ENCODE peak calls at places on chromosomes 12 and 14, in nine cellular contexts. One of them, this sample, is unnamed.
A peak's percentile ranks its signal among the peaks of the same experiment; 100 is the strongest.

GRCh38 chr12:18492372-18493025 is 231.2 kb downstream of the PIK3C2G start:
- DNase-seq in Calu3: no peak
- DNase-seq in WERI-Rb-1: no peak
- DNase-seq in HFF-Myc: no peak
- DNase-seq in right atrium auricular region: no peak
- DNase-seq in neural progenitor cell: no peak
- DNase-seq in left lung: no peak
- DNase-seq in HFFc6: peak; percentile 1
- DNase-seq in lower leg skin: no peak
- DNase-seq in this sample: no peak

GRCh38 chr12:120687570-120688289 is 781 bp downstream of the MLEC start:
- DNase-seq in Calu3: no peak
- DNase-seq in WERI-Rb-1: no peak
- DNase-seq in HFF-Myc: no peak
- DNase-seq in right atrium auricular region: no peak
- DNase-seq in neural progenitor cell: peak; percentile 62
- DNase-seq in left lung: peak; percentile 43
- DNase-seq in HFFc6: no peak
- DNase-seq in lower leg skin: no peak
- DNase-seq in this sample: peak; percentile 26

GRCh38 chr12:70576341-70577282 is 60.6 kb downstream of the PTPRB start:
- DNase-seq in Calu3: peak; percentile 12
- DNase-seq in WERI-Rb-1: peak; percentile 11
- DNase-seq in HFF-Myc: peak; percentile 49
- DNase-seq in right atrium auricular region: no peak
- DNase-seq in neural progenitor cell: peak; percentile 79
- DNase-seq in left lung: no peak
- DNase-seq in HFFc6: peak; percentile 93
- DNase-seq in lower leg skin: no peak
- DNase-seq in this sample: peak; percentile 16

GRCh38 chr14:38053684-38054083 is 154.0 kb upstream of the SSTR1 start:
- DNase-seq in Calu3: no peak
- DNase-seq in WERI-Rb-1: no peak
- DNase-seq in HFF-Myc: no peak
- DNase-seq in right atrium auricular region: no peak
- DNase-seq in neural progenitor cell: no peak
- DNase-seq in left lung: no peak
- DNase-seq in HFFc6: no peak
- DNase-seq in lower leg skin: no peak
- DNase-seq in this sample: no peak

GRCh38 chr14:91649930-91650329 is 82.0 kb downstream of the CATSPERB start:
- DNase-seq in Calu3: peak; percentile 41
- DNase-seq in WERI-Rb-1: no peak
- DNase-seq in HFF-Myc: peak; percentile 5
- DNase-seq in right atrium auricular region: no peak
- DNase-seq in neural progenitor cell: peak; percentile 27
- DNase-seq in left lung: no peak
- DNase-seq in HFFc6: peak; percentile 12
- DNase-seq in lower leg skin: no peak
- DNase-seq in this sample: no peak

GRCh38 chr12:51860986-51861385 is 12.5 kb upstream of the FIGNL2 start:
- DNase-seq in Calu3: no peak
- DNase-seq in WERI-Rb-1: no peak
- DNase-seq in HFF-Myc: no peak
- DNase-seq in right atrium auricular region: no peak
- DNase-seq in neural progenitor cell: no peak
- DNase-seq in left lung: no peak
- DNase-seq in HFFc6: no peak
- DNase-seq in lower leg skin: no peak
- DNase-seq in this sample: no peak

GRCh38 chr14:104115691-104116543 is 22.5 kb upstream of the KIF26A start:
- DNase-seq in Calu3: peak; percentile 49
- DNase-seq in WERI-Rb-1: peak; percentile 16
- DNase-seq in HFF-Myc: no peak
- DNase-seq in right atrium auricular region: no peak
- DNase-seq in neural progenitor cell: no peak
- DNase-seq in left lung: no peak
- DNase-seq in HFFc6: no peak
- DNase-seq in lower leg skin: peak; percentile 89
- DNase-seq in this sample: peak; percentile 12

GRCh38 chr14:97185186-97185585 is 388.0 kb downstream of the VRK1 start:
- DNase-seq in Calu3: no peak
- DNase-seq in WERI-Rb-1: no peak
- DNase-seq in HFF-Myc: no peak
- DNase-seq in right atrium auricular region: no peak
- DNase-seq in neural progenitor cell: peak; percentile 48
- DNase-seq in left lung: no peak
- DNase-seq in HFFc6: no peak
- DNase-seq in lower leg skin: no peak
- DNase-seq in this sample: peak; percentile 12

GRCh38 chr14:70660967-70661871 is 19.5 kb downstream of the TTC9 start:
- DNase-seq in Calu3: peak; percentile 16
- DNase-seq in WERI-Rb-1: no peak
- DNase-seq in HFF-Myc: no peak
- DNase-seq in right atrium auricular region: no peak
- DNase-seq in neural progenitor cell: no peak
- DNase-seq in left lung: no peak
- DNase-seq in HFFc6: no peak
- DNase-seq in lower leg skin: no peak
- DNase-seq in this sample: no peak

GRCh38 chr14:26765768-26766550 is 168.1 kb upstream of the NOVA1 start:
- DNase-seq in Calu3: no peak
- DNase-seq in WERI-Rb-1: no peak
- DNase-seq in HFF-Myc: no peak
- DNase-seq in right atrium auricular region: peak; percentile 72
- DNase-seq in neural progenitor cell: peak; percentile 30
- DNase-seq in left lung: peak; percentile 34
- DNase-seq in HFFc6: no peak
- DNase-seq in lower leg skin: no peak
- DNase-seq in this sample: no peak

GRCh38 chr14:58794993-58795762 is 157.4 kb downstream of the DACT1 start:
- DNase-seq in Calu3: no peak
- DNase-seq in WERI-Rb-1: no peak
- DNase-seq in HFF-Myc: no peak
- DNase-seq in right atrium auricular region: no peak
- DNase-seq in neural progenitor cell: no peak
- DNase-seq in left lung: no peak
- DNase-seq in HFFc6: no peak
- DNase-seq in lower leg skin: no peak
- DNase-seq in this sample: no peak

GRCh38 chr12:123937707-123938600 is 34.7 kb downstream of the CCDC92 start:
- DNase-seq in Calu3: no peak
- DNase-seq in WERI-Rb-1: no peak
- DNase-seq in HFF-Myc: no peak
- DNase-seq in right atrium auricular region: no peak
- DNase-seq in neural progenitor cell: no peak
- DNase-seq in left lung: peak; percentile 57
- DNase-seq in HFFc6: no peak
- DNase-seq in lower leg skin: no peak
- DNase-seq in this sample: no peak

GRCh38 chr12:116420476-116420875 is 138.7 kb upstream of the MAP1LC3B2 start:
- DNase-seq in Calu3: no peak
- DNase-seq in WERI-Rb-1: no peak
- DNase-seq in HFF-Myc: no peak
- DNase-seq in right atrium auricular region: no peak
- DNase-seq in neural progenitor cell: no peak
- DNase-seq in left lung: no peak
- DNase-seq in HFFc6: no peak
- DNase-seq in lower leg skin: no peak
- DNase-seq in this sample: no peak

GRCh38 chr14:92973265-92973797 is 50.4 kb downstream of the CHGA start:
- DNase-seq in Calu3: peak; percentile 71
- DNase-seq in WERI-Rb-1: peak; percentile 91
- DNase-seq in HFF-Myc: peak; percentile 40
- DNase-seq in right atrium auricular region: peak; percentile 89
- DNase-seq in neural progenitor cell: peak; percentile 77
- DNase-seq in left lung: peak; percentile 58
- DNase-seq in HFFc6: peak; percentile 95
- DNase-seq in lower leg skin: peak; percentile 94
- DNase-seq in this sample: peak; percentile 67

GRCh38 chr14:22380511-22381455 is 208.2 kb downstream of the DAD1 start:
- DNase-seq in Calu3: no peak
- DNase-seq in WERI-Rb-1: no peak
- DNase-seq in HFF-Myc: no peak
- DNase-seq in right atrium auricular region: no peak
- DNase-seq in neural progenitor cell: no peak
- DNase-seq in left lung: no peak
- DNase-seq in HFFc6: peak; percentile 21
- DNase-seq in lower leg skin: no peak
- DNase-seq in this sample: no peak

GRCh38 chr12:3896851-3897351 is 23.7 kb upstream of the PARP11 start:
- DNase-seq in Calu3: no peak
- DNase-seq in WERI-Rb-1: no peak
- DNase-seq in HFF-Myc: no peak
- DNase-seq in right atrium auricular region: no peak
- DNase-seq in neural progenitor cell: peak; percentile 52
- DNase-seq in left lung: peak; percentile 44
- DNase-seq in HFFc6: peak; percentile 3
- DNase-seq in lower leg skin: no peak
- DNase-seq in this sample: no peak

GRCh38 chr14:29930283-29930682 is 2.6 kb upstream of the PRKD1 start:
- DNase-seq in Calu3: no peak
- DNase-seq in WERI-Rb-1: no peak
- DNase-seq in HFF-Myc: peak; percentile 66
- DNase-seq in right atrium auricular region: no peak
- DNase-seq in neural progenitor cell: no peak
- DNase-seq in left lung: no peak
- DNase-seq in HFFc6: peak; percentile 56
- DNase-seq in lower leg skin: no peak
- DNase-seq in this sample: no peak

GRCh38 chr12:84786622-84787021 is 126.0 kb downstream of the SLC6A15 start:
- DNase-seq in Calu3: no peak
- DNase-seq in WERI-Rb-1: no peak
- DNase-seq in HFF-Myc: no peak
- DNase-seq in right atrium auricular region: no peak
- DNase-seq in neural progenitor cell: no peak
- DNase-seq in left lung: no peak
- DNase-seq in HFFc6: no peak
- DNase-seq in lower leg skin: no peak
- DNase-seq in this sample: no peak

GRCh38 chr12:27285395-27285794 is 41.3 kb downstream of the STK38L start:
- DNase-seq in Calu3: no peak
- DNase-seq in WERI-Rb-1: no peak
- DNase-seq in HFF-Myc: no peak
- DNase-seq in right atrium auricular region: no peak
- DNase-seq in neural progenitor cell: peak; percentile 10
- DNase-seq in left lung: no peak
- DNase-seq in HFFc6: no peak
- DNase-seq in lower leg skin: no peak
- DNase-seq in this sample: no peak

GRCh38 chr12:116577149-116577548 is 18.0 kb downstream of the MAP1LC3B2 start:
- DNase-seq in Calu3: no peak
- DNase-seq in WERI-Rb-1: no peak
- DNase-seq in HFF-Myc: no peak
- DNase-seq in right atrium auricular region: no peak
- DNase-seq in neural progenitor cell: no peak
- DNase-seq in left lung: no peak
- DNase-seq in HFFc6: no peak
- DNase-seq in lower leg skin: no peak
- DNase-seq in this sample: no peak

GRCh38 chr14:105487449-105487985 is 831 bp downstream of the CRIP1 start:
- DNase-seq in Calu3: no peak
- DNase-seq in WERI-Rb-1: no peak
- DNase-seq in HFF-Myc: no peak
- DNase-seq in right atrium auricular region: peak; percentile 65
- DNase-seq in neural progenitor cell: peak; percentile 58
- DNase-seq in left lung: peak; percentile 83
- DNase-seq in HFFc6: no peak
- DNase-seq in lower leg skin: peak; percentile 95
- DNase-seq in this sample: peak; percentile 45

GRCh38 chr12:32901553-32901952 is 5.0 kb upstream of the PKP2 start:
- DNase-seq in Calu3: no peak
- DNase-seq in WERI-Rb-1: no peak
- DNase-seq in HFF-Myc: no peak
- DNase-seq in right atrium auricular region: no peak
- DNase-seq in neural progenitor cell: no peak
- DNase-seq in left lung: no peak
- DNase-seq in HFFc6: no peak
- DNase-seq in lower leg skin: no peak
- DNase-seq in this sample: no peak

GRCh38 chr12:6780573-6780972 is 8.3 kb downstream of the LAG3 start:
- DNase-seq in Calu3: no peak
- DNase-seq in WERI-Rb-1: no peak
- DNase-seq in HFF-Myc: no peak
- DNase-seq in right atrium auricular region: no peak
- DNase-seq in neural progenitor cell: no peak
- DNase-seq in left lung: no peak
- DNase-seq in HFFc6: no peak
- DNase-seq in lower leg skin: no peak
- DNase-seq in this sample: no peak
- TF ChIP-seq CTCF in Calu3: no peak
- TF ChIP-seq CTCF in WERI-Rb-1: no peak
- TF ChIP-seq CTCF in HFF-Myc: no peak
- TF ChIP-seq CTCF in right atrium auricular region: no peak
- TF ChIP-seq CTCF in neural progenitor cell: no peak
- TF ChIP-seq CTCF in left lung: no peak
- TF ChIP-seq CTCF in HFFc6: no peak
- TF ChIP-seq CTCF in lower leg skin: no peak
- TF ChIP-seq CTCF in this sample: no peak

GRCh38 chr12:26058308-26058707 is 66.5 kb downstream of the BHLHE41 start:
- DNase-seq in Calu3: no peak
- DNase-seq in WERI-Rb-1: no peak
- DNase-seq in HFF-Myc: no peak
- DNase-seq in right atrium auricular region: no peak
- DNase-seq in neural progenitor cell: no peak
- DNase-seq in left lung: no peak
- DNase-seq in HFFc6: no peak
- DNase-seq in lower leg skin: no peak
- DNase-seq in this sample: no peak
- TF ChIP-seq CTCF in Calu3: no peak
- TF ChIP-seq CTCF in WERI-Rb-1: peak; percentile 13
- TF ChIP-seq CTCF in HFF-Myc: peak; percentile 25
- TF ChIP-seq CTCF in right atrium auricular region: no peak
- TF ChIP-seq CTCF in neural progenitor cell: no peak
- TF ChIP-seq CTCF in left lung: no peak
- TF ChIP-seq CTCF in HFFc6: peak; percentile 34
- TF ChIP-seq CTCF in lower leg skin: no peak
- TF ChIP-seq CTCF in this sample: no peak

DNA sequence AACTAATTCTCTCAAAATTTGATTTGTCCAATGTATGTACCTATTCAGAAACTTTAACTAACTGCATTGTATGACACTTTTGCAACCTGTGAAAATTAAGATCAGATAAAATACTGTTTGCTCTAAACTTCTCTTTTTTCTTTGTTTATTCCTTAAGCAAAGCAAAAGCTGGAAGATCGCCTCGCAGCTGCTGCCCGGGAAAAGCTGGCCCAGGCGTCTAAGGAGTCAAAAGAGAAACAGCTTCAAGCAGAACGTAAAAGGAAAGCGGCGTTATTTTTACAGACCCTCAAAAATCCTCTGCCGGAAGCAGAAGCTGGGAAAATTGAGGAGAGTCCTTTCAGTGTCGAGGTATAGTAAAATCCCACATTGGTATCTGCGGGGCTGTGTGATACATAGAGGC is 55.1 kb downstream of the SFSWAP start:
- DNase-seq in Calu3: no peak
- DNase-seq in WERI-Rb-1: no peak
- DNase-seq in HFF-Myc: no peak
- DNase-seq in right atrium auricular region: no peak
- DNase-seq in neural progenitor cell: no peak
- DNase-seq in left lung: no peak
- DNase-seq in HFFc6: no peak
- DNase-seq in lower leg skin: no peak
- DNase-seq in this sample: no peak
- TF ChIP-seq CTCF in Calu3: no peak
- TF ChIP-seq CTCF in WERI-Rb-1: no peak
- TF ChIP-seq CTCF in HFF-Myc: no peak
- TF ChIP-seq CTCF in right atrium auricular region: no peak
- TF ChIP-seq CTCF in neural progenitor cell: no peak
- TF ChIP-seq CTCF in left lung: no peak
- TF ChIP-seq CTCF in HFFc6: no peak
- TF ChIP-seq CTCF in lower leg skin: no peak
- TF ChIP-seq CTCF in this sample: no peak

GRCh38 chr14:99884834-99885648 is 91.8 kb downstream of the EML1 start:
- DNase-seq in Calu3: peak; percentile 30
- DNase-seq in WERI-Rb-1: no peak
- DNase-seq in HFF-Myc: peak; percentile 36
- DNase-seq in right atrium auricular region: no peak
- DNase-seq in neural progenitor cell: peak; percentile 76
- DNase-seq in left lung: no peak
- DNase-seq in HFFc6: peak; percentile 58
- DNase-seq in lower leg skin: no peak
- DNase-seq in this sample: peak; percentile 32
- TF ChIP-seq CTCF in Calu3: peak; percentile 67
- TF ChIP-seq CTCF in WERI-Rb-1: peak; percentile 51
- TF ChIP-seq CTCF in HFF-Myc: peak; percentile 51
- TF ChIP-seq CTCF in right atrium auricular region: peak; percentile 85
- TF ChIP-seq CTCF in neural progenitor cell: peak; percentile 94
- TF ChIP-seq CTCF in left lung: peak; percentile 58
- TF ChIP-seq CTCF in HFFc6: peak; percentile 93
- TF ChIP-seq CTCF in lower leg skin: peak; percentile 15
- TF ChIP-seq CTCF in this sample: peak; percentile 85